ENCODE peak calls at places on chromosomes 12 and 14, in four cellular contexts. W is ovary, A is lung, G is GM06990. C is an unnamed sample.

GRCh38 chr12:3078086-3078820 is 1.1 kb downstream of the TSPAN9 start:
- DNase-seq in W (no peak), A (no peak), G (no peak), C (no peak)

GRCh38 chr12:21416611-21417121 is 20.8 kb upstream of the PYROXD1 start:
- DNase-seq in W (no peak), A (no peak), G (no peak), C (no peak)

GRCh38 chr12:64452559-64453329 is 824 bp downstream of the TBK1 start:
- DNase-seq in W (no peak), A (no peak), G (no peak), C (no peak)

GRCh38 chr12:75437564-75437963 is 43.0 kb upstream of the GLIPR1 start:
- DNase-seq in W (no peak), A (no peak), G (no peak), C (no peak)

GRCh38 chr12:78951746-78952532 is 87.4 kb downstream of the SYT1 start:
- DNase-seq in W (no peak), A (no peak), G (no peak), C (no peak)

GRCh38 chr14:74667758-74668157 is 45.1 kb downstream of the AREL1 start:
- DNase-seq in W (no peak), A (no peak), G (no peak), C (no peak)

GRCh38 chr14:100988011-100988410 is 84.5 kb upstream of the RTL1 start:
- DNase-seq in W (no peak), A (no peak), G (no peak), C (no peak)

GRCh38 chr14:37697489-37698121 is 102.2 kb downstream of the TTC6 start:
- DNase-seq in W (no peak), A (no peak), G (no peak), C (no peak)

GRCh38 chr14:77026930-77027537 is 1.5 kb downstream of the IRF2BPL start:
- DNase-seq in W (peak; percentile 33), A (no peak), G (peak; percentile 58), C (peak; percentile 54)

GRCh38 chr12:103392722-103393121 is 103.0 kb downstream of the C12orf42 start:
- DNase-seq in W (no peak), A (no peak), G (peak; percentile 38), C (no peak)

GRCh38 chr14:34843011-34843554 is 32.1 kb downstream of the BAZ1A start:
- DNase-seq in W (no peak), A (no peak), G (peak; percentile 11), C (no peak)

GRCh38 chr12:123113038-123113437 is 37.9 kb downstream of the PITPNM2 start:
- DNase-seq in W (no peak), A (no peak), G (no peak), C (no peak)

GRCh38 chr14:67883717-67884116 is 64.1 kb downstream of the RAD51B start:
- DNase-seq in W (no peak), A (no peak), G (no peak), C (no peak)

GRCh38 chr14:85308531-85309300 is 221.2 kb upstream of the FLRT2 start:
- DNase-seq in W (no peak), A (no peak), G (no peak), C (no peak)

GRCh38 chr12:96670334-96670899 is 181.0 kb downstream of the CFAP54 start:
- DNase-seq in W (no peak), A (no peak), G (no peak), C (no peak)

GRCh38 chr12:98422809-98423208 is 92.6 kb upstream of the TMPO start:
- DNase-seq in W (no peak), A (no peak), G (no peak), C (no peak)

GRCh38 chr12:38906482-38907170 is 1.2 kb upstream of the CPNE8 start:
- DNase-seq in W (peak; percentile 85), A (peak; percentile 86), G (peak; percentile 84), C (peak; percentile 89)

GRCh38 chr12:102960766-102961487 is 3.5 kb downstream of the ASCL1 start:
- DNase-seq in W (no peak), A (no peak), G (no peak), C (no peak)

GRCh38 chr14:90042587-90043252 is 19.1 kb upstream of the KCNK13 start:
- DNase-seq in W (no peak), A (no peak), G (no peak), C (no peak)

GRCh38 chr14:63204407-63205280 is at the start of gene RHOJ:
- DNase-seq in W (peak; percentile 38), A (no peak), G (no peak), C (peak; percentile 22)

GRCh38 chr12:41073633-41074576 is 114.2 kb upstream of the PDZRN4 start:
- DNase-seq in W (no peak), A (no peak), G (peak; percentile 10), C (no peak)

GRCh38 chr12:49673446-49674317 is 33.5 kb downstream of the FMNL3 start:
- DNase-seq in W (peak; percentile 97), A (peak; percentile 78), G (no peak), C (peak; percentile 92)

GRCh38 chr12:86826051-86826450 is 569.9 kb upstream of the MGAT4C start:
- DNase-seq in W (no peak), A (no peak), G (no peak), C (no peak)

GRCh38 chr14:38496092-38496491 is 240.2 kb upstream of the CLEC14A start:
- DNase-seq in W (no peak), A (no peak), G (no peak), C (no peak)

GRCh38 chr14:23727566-23728335 is 91.6 kb downstream of the DHRS2 start:
- DNase-seq in W (no peak), A (no peak), G (no peak), C (no peak)

GRCh38 chr14:80906946-80907345 is 34.6 kb downstream of the CEP128 start:
- DNase-seq in W (no peak), A (no peak), G (no peak), C (no peak)

GRCh38 chr12:67915335-67915851 is 73.9 kb upstream of the IFNG-AS1 start:
- DNase-seq in W (no peak), A (no peak), G (no peak), C (no peak)

GRCh38 chr14:21057803-21058675 is at the start of gene RNASE8:
- DNase-seq in W (no peak), A (no peak), G (no peak), C (no peak)

GRCh38 chr14:105885561-105886320 is 359.4 kb downstream of the TMEM121 start:
- DNase-seq in W (peak; percentile 3), A (no peak), G (no peak), C (peak; percentile 2)

GRCh38 chr14:40445020-40445419 is 1012.8 kb upstream of the FBXO33 start:
- DNase-seq in W (no peak), A (no peak), G (no peak), C (no peak)

GRCh38 chr12:111692575-111693210 is 6.8 kb downstream of the ACAD10 start:
- DNase-seq in W (no peak), A (no peak), G (no peak), C (no peak)

GRCh38 chr12:67222302-67222701 is 46.9 kb upstream of the CAND1 start:
- DNase-seq in W (no peak), A (no peak), G (no peak), C (no peak)

GRCh38 chr14:95467657-95468056 is 48.8 kb downstream of the SYNE3 start:
- DNase-seq in W (no peak), A (no peak), G (no peak), C (peak; percentile 49)

GRCh38 chr12:50786498-50787231 is 22.8 kb downstream of the ATF1 start:
- DNase-seq in W (no peak), A (peak; percentile 39), G (no peak), C (no peak)

GRCh38 chr12:90027041-90027440 is 318.4 kb upstream of the ATP2B1 start:
- DNase-seq in W (no peak), A (no peak), G (no peak), C (no peak)

GRCh38 chr12:90026516-90026915 is 317.9 kb upstream of the ATP2B1 start:
- DNase-seq in W (no peak), A (no peak), G (no peak), C (no peak)

GRCh38 chr12:90029317-90029716 is 320.7 kb upstream of the ATP2B1 start:
- DNase-seq in W (no peak), A (no peak), G (no peak), C (no peak)

GRCh38 chr12:90027889-90028570 is 319.4 kb upstream of the ATP2B1 start:
- DNase-seq in W (no peak), A (no peak), G (no peak), C (no peak)

GRCh38 chr12:90028620-90029051 is 320.0 kb upstream of the ATP2B1 start:
- DNase-seq in W (no peak), A (no peak), G (peak; percentile 10), C (no peak)
- H3K4me3 ChIP-seq in W (no peak overlapping the region), A (no peak overlapping the region), G (no peak overlapping the region), C (no peak overlapping the region)

GRCh38 chr14:99247772-99248171 is 24.2 kb downstream of the BCL11B start:
- DNase-seq in W (no peak), A (no peak), G (no peak), C (no peak)
- H3K4me3 ChIP-seq in W (no peak overlapping the region), A (no peak overlapping the region), G (no peak overlapping the region), C (no peak overlapping the region)

GRCh38 chr12:124605869-124606774 is 38.7 kb upstream of the NCOR2 start:
- DNase-seq in W (no peak), A (no peak), G (no peak), C (no peak)

GRCh38 chr12:124607681-124608425 is 40.4 kb upstream of the NCOR2 start:
- DNase-seq in W (no peak), A (no peak), G (no peak), C (no peak)

GRCh38 chr12:124603910-124604775 is 36.7 kb upstream of the NCOR2 start:
- DNase-seq in W (no peak), A (no peak), G (no peak), C (no peak)

GRCh38 chr12:124603143-124603542 is 35.7 kb upstream of the NCOR2 start:
- DNase-seq in W (no peak), A (no peak), G (no peak), C (no peak)

DNA sequence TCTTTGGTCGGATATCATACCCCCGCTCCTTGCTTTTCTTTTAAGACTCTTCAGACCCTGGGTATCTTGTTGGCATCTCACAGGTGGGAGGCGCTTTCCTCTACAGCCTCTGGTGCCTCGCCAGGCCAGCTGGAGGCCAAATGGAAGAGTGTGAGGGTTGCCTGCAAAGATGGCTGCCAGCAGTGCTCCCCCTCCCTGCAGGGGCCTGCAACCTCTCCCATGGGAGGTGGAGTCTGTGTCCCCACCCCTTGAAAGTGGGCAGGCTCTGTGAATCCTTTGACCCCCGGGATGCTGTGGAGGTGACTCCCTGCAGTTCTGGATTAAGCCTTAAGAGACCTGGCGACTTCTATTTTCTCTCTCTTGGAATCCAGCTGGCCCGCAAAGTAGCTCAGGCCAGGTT is 37.7 kb upstream of the NCOR2 start:
- DNase-seq in W (no peak), A (no peak), G (no peak), C (no peak)
- H3K4me3 ChIP-seq in W (no peak overlapping the region), A (no peak overlapping the region), G (no peak overlapping the region), C (no peak overlapping the region)

GRCh38 chr12:4290011-4290790 is 16.6 kb downstream of the CCND2 start:
- DNase-seq in W (no peak), A (no peak), G (no peak), C (no peak)
- H3K4me3 ChIP-seq in W (no peak overlapping the region), A (no peak overlapping the region), G (no peak overlapping the region), C (peak overlapping the region; percentile 35)